ENCODE peak calls at places on chromosomes 11 and 22, in four cellular contexts. K, M, G and W are unnamed samples.

GRCh38 chr11:64743591-64744543 is at the start of gene RASGRP2:
- DNase-seq in K (peak; percentile 93), M (peak; percentile 31), G (peak; percentile 73), W (no peak)

GRCh38 chr11:11252403-11252802 is 100.6 kb downstream of the CSNK2A3 start:
- DNase-seq in K (no peak), M (no peak), G (no peak), W (no peak)

GRCh38 chr11:122706689-122707088 is 51.2 kb downstream of the UBASH3B start:
- DNase-seq in K (no peak), M (peak; percentile 47), G (no peak), W (peak; percentile 87)

GRCh38 chr11:60905047-60905446 is 1.3 kb downstream of the PRPF19 start:
- DNase-seq in K (no peak), M (peak; percentile 36), G (no peak), W (no peak)

GRCh38 chr22:38860291-38861169 is 11.5 kb downstream of the CBX6 start:
- DNase-seq in K (peak; percentile 68), M (no peak), G (no peak), W (no peak)

GRCh38 chr11:120326845-120327281 is 1.8 kb downstream of the TLCD5 start:
- DNase-seq in K (no peak), M (no peak), G (no peak), W (peak; percentile 51)

GRCh38 chr11:6737872-6738466 is 33.8 kb downstream of the OR2AG2 start:
- DNase-seq in K (no peak), M (peak; percentile 60), G (peak; percentile 66), W (peak; percentile 34)

GRCh38 chr11:1298695-1299492 is 10.5 kb downstream of the TOLLIP start:
- DNase-seq in K (peak; percentile 93), M (peak; percentile 95), G (no peak), W (peak; percentile 59)

GRCh38 chr22:24707477-24707816 is 67.1 kb downstream of the PIWIL3 start:
- DNase-seq in K (no peak), M (no peak), G (no peak), W (no peak)

GRCh38 chr11:75279273-75279672 is 38.7 kb downstream of the TPBGL start:
- DNase-seq in K (peak; percentile 27), M (no peak), G (no peak), W (peak; percentile 35)

GRCh38 chr11:93005239-93005638 is 35.8 kb downstream of the MTNR1B start:
- DNase-seq in K (no peak), M (peak; percentile 93), G (no peak), W (peak; percentile 63)

GRCh38 chr11:62508336-62509058 is 38.1 kb downstream of the AHNAK start:
- DNase-seq in K (peak; percentile 96), M (peak; percentile 66), G (no peak), W (peak; percentile 36)

GRCh38 chr22:46587067-46587471 is 33.1 kb upstream of the GRAMD4 start:
- DNase-seq in K (no peak), M (no peak), G (no peak), W (no peak)

GRCh38 chr11:70005107-70005818 is 72.9 kb upstream of the ANO1 start:
- DNase-seq in K (no peak), M (no peak), G (no peak), W (peak; percentile 96)

GRCh38 chr11:123194308-123195181 is 503 bp downstream of the CLMP start:
- DNase-seq in K (peak; percentile 80), M (peak; percentile 47), G (no peak), W (peak; percentile 48)

GRCh38 chr11:61966673-61967176 is 709 bp downstream of the FTH1 start:
- DNase-seq in K (peak; percentile 70), M (no peak), G (no peak), W (no peak)

GRCh38 chr11:111339758-111340388 is 39.2 kb downstream of the POU2AF1 start:
- DNase-seq in K (no peak), M (no peak), G (no peak), W (no peak)

GRCh38 chr22:49233507-49234100 is 594.1 kb downstream of the BRD1 start:
- DNase-seq in K (no peak), M (no peak), G (no peak), W (no peak)

GRCh38 chr11:19553683-19554333 is 158.8 kb upstream of the NAV2 start:
- DNase-seq in K (peak; percentile 88), M (peak; percentile 77), G (peak; percentile 82), W (peak; percentile 62)

GRCh38 chr22:35921777-35922176 is 106.8 kb downstream of the RBFOX2 start:
- DNase-seq in K (peak; percentile 90), M (peak; percentile 88), G (peak; percentile 30), W (peak; percentile 90)

GRCh38 chr22:17972385-17973181 is 51.8 kb downstream of the MICAL3 start:
- DNase-seq in K (no peak), M (peak; percentile 47), G (no peak), W (peak; percentile 85)

GRCh38 chr11:128471138-128471661 is 116.2 kb downstream of the ETS1 start:
- DNase-seq in K (no peak), M (no peak), G (no peak), W (no peak)